ENCODE peak calls at places on chromosome 10, in seven cellular contexts. M, J, L, G, T, R and D are unnamed samples.

GRCh38 chr10:116080553-116080952 is 192.5 kb downstream of the GFRA1 start:
- DNase-seq in L (no peak), M (peak), J (no peak), R (peak), G (no peak), T (no peak), D (peak)

GRCh38 chr10:32054087-32054486 is 2.1 kb downstream of the KIF5B start:
- DNase-seq in T (no peak), R (no peak), J (no peak), M (no peak), G (no peak), L (no peak), D (no peak)

GRCh38 chr10:86389441-86390193 is 23.0 kb upstream of the GRID1 start:
- DNase-seq in G (no peak), J (no peak), T (no peak), R (no peak), L (no peak), M (peak), D (peak)

GRCh38 chr10:22666287-22667092 is 47.9 kb downstream of the PIP4K2A start:
- DNase-seq in R (no peak), J (no peak), L (no peak), T (no peak), G (no peak), M (no peak), D (no peak)

GRCh38 chr10:119409385-119409784 is 133.1 kb downstream of the RGS10 start:
- DNase-seq in T (no peak), L (no peak), R (no peak), G (no peak), J (no peak), M (no peak), D (no peak)

GRCh38 chr10:117972168-117972822 is 74.4 kb downstream of the RAB11FIP2 start:
- DNase-seq in L (no peak), R (no peak), M (no peak), G (no peak), T (no peak), J (no peak), D (no peak)

GRCh38 chr10:97542169-97543024 is 30.2 kb upstream of the ANKRD2 start:
- DNase-seq in J (no peak), T (peak), L (no peak), M (peak), R (peak), G (peak), D (no peak)

GRCh38 chr10:104279550-104280259 is 10.7 kb downstream of the GSTO2 start:
- DNase-seq in R (no peak), G (no peak), J (no peak), M (no peak), T (no peak), L (no peak), D (no peak)

GRCh38 chr10:118792501-118792900 is 37.7 kb upstream of the CACUL1 start:
- DNase-seq in L (no peak), G (no peak), M (no peak), R (no peak), J (peak), T (no peak), D (no peak)

GRCh38 chr10:67764012-67764822 is 68.2 kb upstream of the CTNNA3 start:
- DNase-seq in R (peak), L (peak), M (peak), G (peak), T (peak), J (peak), D (peak)

GRCh38 chr10:133328358-133329343 is 8.0 kb downstream of the CALY start:
- DNase-seq in J (peak), G (no peak), T (peak), M (no peak), L (no peak), R (no peak), D (no peak)

GRCh38 chr10:116909307-116909706 is 60.0 kb downstream of the ENO4 start:
- DNase-seq in T (no peak), R (no peak), J (no peak), M (no peak), L (no peak), G (no peak), D (no peak)

GRCh38 chr10:33860994-33861393 is 526.5 kb upstream of the NRP1 start:
- DNase-seq in J (no peak), G (no peak), M (no peak), R (no peak), T (no peak), L (no peak), D (no peak)

GRCh38 chr10:125160856-125161569 is 650 bp upstream of the CTBP2 start:
- DNase-seq in G (peak), M (peak), L (peak), R (peak), J (peak), T (peak), D (no peak)

GRCh38 chr10:103559776-103560175 is 66.3 kb downstream of the NEURL1 start:
- DNase-seq in T (no peak), J (no peak), L (no peak), R (no peak), G (no peak), M (no peak), D (no peak)

GRCh38 chr10:128463991-128464755 is 337.9 kb upstream of the MKI67 start:
- DNase-seq in L (peak), J (no peak), R (peak), G (peak), T (no peak), M (no peak), D (no peak)

GRCh38 chr10:70598857-70599295 is 3.7 kb downstream of the PRF1 start:
- DNase-seq in R (no peak), J (peak), T (no peak), M (no peak), L (no peak), G (no peak), D (no peak)

GRCh38 chr10:70584941-70585544 is 17.5 kb downstream of the PRF1 start:
- DNase-seq in G (no peak), M (no peak), J (peak), T (no peak), L (no peak), R (no peak), D (peak)

GRCh38 chr10:22617516-22617915 is 96.9 kb downstream of the PIP4K2A start:
- DNase-seq in T (no peak), R (no peak), G (no peak), M (no peak), L (no peak), J (no peak), D (no peak)

GRCh38 chr10:90245623-90246022 is 544.2 kb downstream of the KIF20B start:
- DNase-seq in T (no peak), R (no peak), G (no peak), L (no peak), M (no peak), J (no peak), D (no peak)

GRCh38 chr10:74968621-74969019 is 142.2 kb downstream of the KAT6B start:
- DNase-seq in T (no peak), M (no peak), L (no peak), J (no peak), R (no peak), G (no peak), D (no peak)

GRCh38 chr10:60536529-60537114 is 146.9 kb upstream of the ANK3 start:
- DNase-seq in L (no peak), T (no peak), M (no peak), G (no peak), R (peak), J (no peak), D (no peak)

GRCh38 chr10:95509281-95509680 is 51.9 kb downstream of the SORBS1 start:
- DNase-seq in R (no peak), T (no peak), M (no peak), G (no peak), L (no peak), J (no peak), D (no peak)

GRCh38 chr10:131644287-131644686 is 256.5 kb upstream of the PPP2R2D start:
- DNase-seq in J (no peak), T (no peak), R (no peak), L (no peak), G (no peak), M (no peak), D (no peak)

GRCh38 chr10:94546058-94546595 is 539 bp downstream of the HELLS start:
- DNase-seq in L (peak), J (no peak), G (no peak), M (no peak), T (no peak), R (no peak), D (no peak)

GRCh38 chr10:26556756-26557640 is 118.9 kb downstream of the APBB1IP start:
- DNase-seq in M (peak), L (peak), T (no peak), R (peak), J (no peak), G (no peak), D (no peak)

GRCh38 chr10:63236113-63236935 is 103.2 kb downstream of the NRBF2 start:
- DNase-seq in L (no peak), J (no peak), G (no peak), T (no peak), R (peak), M (peak), D (no peak)

GRCh38 chr10:90227259-90227658 is 525.9 kb downstream of the KIF20B start:
- DNase-seq in G (no peak), J (no peak), L (no peak), T (no peak), R (peak), M (peak), D (no peak)

GRCh38 chr10:93376372-93377296 is 105.5 kb downstream of the MYOF start:
- DNase-seq in L (peak), G (no peak), T (no peak), M (peak), J (no peak), R (peak), D (peak)

GRCh38 chr10:1121311-1121970 is 65.3 kb downstream of the WDR37 start:
- DNase-seq in G (no peak), J (no peak), L (no peak), T (no peak), R (no peak), M (no peak), D (no peak)

GRCh38 chr10:64173826-64174225 is 652.6 kb downstream of the REEP3 start:
- DNase-seq in M (no peak), L (no peak), G (no peak), T (no peak), J (no peak), R (no peak), D (no peak)

GRCh38 chr10:125123363-125124113 is 36.8 kb downstream of the CTBP2 start:
- DNase-seq in M (peak), T (peak), R (peak), J (peak), G (peak), L (no peak), D (no peak)

GRCh38 chr10:47173929-47174442 is 126.0 kb upstream of the GDF10 start:
- DNase-seq in G (no peak), J (no peak), L (no peak), M (no peak), T (no peak), R (no peak), D (no peak)

GRCh38 chr10:52351911-52352310 is 37.8 kb downstream of the DKK1 start:
- DNase-seq in J (no peak), M (no peak), T (no peak), R (no peak), L (no peak), G (no peak), D (no peak)

GRCh38 chr10:17512341-17513001 is 58.1 kb upstream of the ST8SIA6 start:
- DNase-seq in G (peak), T (no peak), L (no peak), J (no peak), M (peak), R (peak), D (no peak)

GRCh38 chr10:73967544-73967943 is 30.4 kb upstream of the VCL start:
- DNase-seq in J (no peak), R (no peak), M (no peak), L (no peak), G (no peak), T (no peak), D (no peak)
- H3K27ac ChIP-seq in J (no peak), R (peak), M (peak), L (no peak), G (peak), T (no peak), D (peak)

DNA sequence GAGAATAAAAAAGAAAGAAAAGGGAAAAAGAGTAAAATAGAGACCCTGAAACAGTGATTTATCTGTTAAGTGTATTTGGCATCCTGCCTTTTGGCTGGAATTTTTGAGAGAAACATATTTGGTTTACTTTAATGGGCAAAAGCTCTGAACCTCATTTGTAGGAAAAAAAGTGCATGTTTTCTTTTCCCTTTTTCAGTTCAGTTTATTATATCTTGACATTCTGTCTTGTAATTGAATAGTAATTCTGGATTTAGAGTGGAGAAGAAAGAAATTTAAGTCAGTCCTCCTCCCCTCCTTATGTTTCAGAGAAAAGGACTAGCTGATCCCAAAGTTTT is 69.5 kb downstream of the ARID5B start:
- DNase-seq in J (no peak), M (no peak), T (no peak), R (no peak), L (no peak), G (no peak), D (no peak)
- H3K4me3 ChIP-seq in J (no peak), M (no peak), T (peak), R (no peak), L (no peak), G (no peak), D (no peak)

DNA sequence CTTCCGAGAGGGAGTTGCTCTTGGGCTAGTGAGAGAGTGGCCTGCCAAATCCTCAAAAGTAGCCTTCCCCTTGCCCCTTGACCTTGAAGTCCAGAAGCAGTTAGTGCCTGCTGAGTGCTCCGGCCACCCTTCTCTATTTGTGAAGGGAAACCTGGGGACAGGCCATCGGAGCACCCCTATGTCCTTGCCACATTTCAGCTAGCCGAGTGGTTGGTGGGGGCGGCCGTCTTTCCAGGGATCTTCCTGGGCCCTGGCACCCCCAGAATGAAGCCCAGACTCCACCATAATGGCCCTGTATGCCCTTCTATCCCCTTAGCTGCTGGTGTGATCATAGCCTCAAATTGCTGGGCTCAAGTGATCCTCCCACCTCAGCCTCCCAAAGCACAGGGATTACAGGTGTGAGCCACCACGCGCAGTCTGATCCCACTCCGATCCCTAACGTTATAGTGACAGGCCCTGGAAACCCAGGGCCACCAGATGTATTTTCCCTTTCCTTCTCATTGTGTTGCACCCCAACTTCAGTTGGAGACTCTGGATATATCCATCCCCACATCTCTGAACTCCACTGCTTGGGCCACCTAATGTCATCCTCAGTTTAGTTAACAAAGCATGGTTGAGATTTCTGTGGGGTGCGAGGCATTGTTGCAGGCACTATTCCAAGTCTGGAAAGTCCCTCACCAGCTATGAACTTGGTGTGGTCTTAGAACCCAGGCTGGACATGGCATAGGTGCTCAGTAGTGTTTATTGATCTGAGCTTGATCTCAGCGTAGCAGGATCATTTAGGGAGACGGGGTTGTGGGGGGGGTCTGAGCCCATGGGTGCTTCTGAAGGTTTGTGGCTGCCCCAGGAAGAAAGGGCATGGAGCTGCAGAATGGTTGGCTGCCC is 1.6 kb downstream of the TSPAN14 start:
- DNase-seq in T (no peak), J (no peak), L (no peak), G (no peak), R (no peak), M (no peak), D (no peak)
- H3K27ac ChIP-seq in T (peak), J (peak), L (peak), G (peak), R (peak), M (peak), D (no peak)

DNA sequence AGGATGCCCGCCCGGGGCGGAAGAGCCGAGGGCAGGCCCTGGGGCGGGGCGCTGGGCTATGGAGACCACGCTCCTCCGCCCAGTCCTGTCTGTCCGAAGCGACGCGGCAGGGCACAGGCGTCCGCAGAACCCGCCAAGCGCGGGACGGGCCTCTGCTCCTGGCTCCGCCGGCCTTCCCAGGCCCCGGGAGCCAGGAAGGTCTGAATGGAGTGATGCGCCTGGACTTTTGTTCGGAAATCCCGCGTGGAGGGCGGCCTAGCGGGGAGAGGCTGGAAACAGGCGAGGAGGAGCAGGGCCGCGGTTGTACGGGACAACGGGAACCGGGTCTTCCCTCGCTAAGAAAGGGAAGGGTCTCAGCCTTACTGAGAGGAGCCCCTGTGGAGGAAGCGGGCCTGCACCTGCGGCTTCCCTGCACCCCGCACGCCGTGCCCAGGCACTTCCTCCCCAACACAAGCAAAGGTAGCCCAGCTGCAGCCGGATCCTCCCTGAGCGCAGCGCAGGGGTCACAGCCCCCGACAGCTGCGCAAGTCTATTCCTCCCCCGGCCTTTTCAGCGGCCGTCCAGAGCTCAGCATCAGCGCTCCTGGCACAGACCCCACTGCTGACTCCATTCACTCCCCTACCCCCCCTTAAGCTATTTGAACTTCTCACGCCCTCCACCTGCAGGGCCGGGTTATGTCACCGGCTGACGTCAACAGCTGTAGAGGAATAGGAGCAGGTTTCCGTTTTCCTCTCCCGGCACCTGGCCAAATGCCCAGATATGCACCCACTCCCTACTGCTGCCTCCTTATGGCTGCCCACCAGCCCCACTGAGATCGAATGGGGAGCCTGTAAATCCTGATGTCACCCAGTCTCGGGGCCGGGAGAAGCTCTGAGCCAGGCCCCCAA is 143.2 kb upstream of the RET start:
- DNase-seq in M (no peak), L (no peak), T (no peak), R (no peak), J (no peak), G (no peak), D (no peak)
- H3K4me3 ChIP-seq in M (no peak), L (no peak), T (peak), R (no peak), J (peak), G (peak), D (peak)

GRCh38 chr10:2212196-2212719 is 474.9 kb upstream of the ADARB2 start:
- DNase-seq in J (no peak), G (no peak), R (no peak), T (no peak), M (no peak), L (no peak), D (no peak)
- H3K27ac ChIP-seq in J (no peak), G (no peak), R (no peak), T (no peak), M (no peak), L (no peak), D (no peak)

GRCh38 chr10:21292763-21293517 is 232.5 kb downstream of the SKIDA1 start:
- DNase-seq in L (peak), M (peak), G (peak), R (peak), T (peak), J (peak), D (no peak)
- H3K4me3 ChIP-seq in L (peak), M (peak), G (peak), R (peak), T (peak), J (no peak), D (peak)

GRCh38 chr10:76036410-76036940 is 605.1 kb downstream of the LRMDA start:
- DNase-seq in L (peak), J (peak), G (peak), M (peak), R (peak), T (peak), D (peak)

GRCh38 chr10:76036962-76037361 is 605.5 kb downstream of the LRMDA start:
- DNase-seq in M (no peak), R (no peak), L (no peak), J (no peak), G (no peak), T (no peak), D (no peak)

GRCh38 chr10:76035010-76035727 is 603.7 kb downstream of the LRMDA start:
- DNase-seq in J (no peak), G (no peak), R (no peak), T (no peak), M (no peak), L (no peak), D (no peak)

GRCh38 chr10:76034236-76035009 is 603.0 kb downstream of the LRMDA start:
- DNase-seq in T (no peak), M (no peak), L (no peak), R (no peak), J (no peak), G (no peak), D (no peak)

GRCh38 chr10:76035728-76036409 is 604.4 kb downstream of the LRMDA start:
- DNase-seq in J (no peak), G (no peak), R (no peak), T (no peak), L (no peak), M (no peak), D (no peak)
- H3K27ac ChIP-seq in J (peak), G (no peak), R (no peak), T (no peak), L (no peak), M (no peak), D (no peak)

GRCh38 chr10:48316236-48316635 is 9.8 kb downstream of the MAPK8 start:
- DNase-seq in T (no peak), L (no peak), J (no peak), G (no peak), M (peak), R (no peak), D (no peak)
- H3K4me3 ChIP-seq in T (no peak), L (no peak), J (no peak), G (no peak), M (no peak), R (no peak), D (no peak)